ENCODE peak calls at places on chromosomes 4 and X, in eight cellular contexts. One of them, this sample, is unnamed.

GRCh38 chr4:42781325-42781724 is 111.2 kb upstream of the GRXCR1 start:
- DNase-seq in GM12891: no peak
- DNase-seq in left cardiac atrium: no peak
- DNase-seq in right cardiac atrium: no peak
- DNase-seq in hepatocyte: no peak
- DNase-seq in NCI-H1092: no peak
- DNase-seq in Peyer's patch: no peak
- DNase-seq in activated CD4-positive, alpha-beta T cell treated with anti-CD3 and anti-CD28 coated beads for 1 hour: no peak
- DNase-seq in this sample: no peak

GRCh38 chr4:156751486-156751885 is 220.1 kb downstream of the PDGFC start:
- DNase-seq in GM12891: no peak
- DNase-seq in left cardiac atrium: no peak
- DNase-seq in right cardiac atrium: no peak
- DNase-seq in hepatocyte: no peak
- DNase-seq in NCI-H1092: no peak
- DNase-seq in Peyer's patch: no peak
- DNase-seq in activated CD4-positive, alpha-beta T cell treated with anti-CD3 and anti-CD28 coated beads for 1 hour: no peak
- DNase-seq in this sample: no peak

GRCh38 chr4:154277164-154277563 is 214.4 kb downstream of the DCHS2 start:
- DNase-seq in GM12891: no peak
- DNase-seq in left cardiac atrium: no peak
- DNase-seq in right cardiac atrium: no peak
- DNase-seq in hepatocyte: no peak
- DNase-seq in NCI-H1092: no peak
- DNase-seq in Peyer's patch: no peak
- DNase-seq in activated CD4-positive, alpha-beta T cell treated with anti-CD3 and anti-CD28 coated beads for 1 hour: no peak
- DNase-seq in this sample: no peak

GRCh38 chr4:181376058-181376457 is 867.1 kb upstream of the TENM3 start:
- DNase-seq in GM12891: no peak
- DNase-seq in left cardiac atrium: no peak
- DNase-seq in right cardiac atrium: no peak
- DNase-seq in hepatocyte: no peak
- DNase-seq in NCI-H1092: no peak
- DNase-seq in Peyer's patch: no peak
- DNase-seq in activated CD4-positive, alpha-beta T cell treated with anti-CD3 and anti-CD28 coated beads for 1 hour: no peak
- DNase-seq in this sample: no peak

GRCh38 chrX:54198262-54198661 is 15.2 kb upstream of the FAM120C start:
- DNase-seq in GM12891: no peak
- DNase-seq in left cardiac atrium: no peak
- DNase-seq in right cardiac atrium: no peak
- DNase-seq in hepatocyte: no peak
- DNase-seq in NCI-H1092: no peak
- DNase-seq in Peyer's patch: no peak
- DNase-seq in activated CD4-positive, alpha-beta T cell treated with anti-CD3 and anti-CD28 coated beads for 1 hour: no peak
- DNase-seq in this sample: no peak

GRCh38 chr4:128305942-128306341 is 18.3 kb upstream of the PGRMC2 start:
- DNase-seq in GM12891: no peak
- DNase-seq in left cardiac atrium: no peak
- DNase-seq in right cardiac atrium: no peak
- DNase-seq in hepatocyte: no peak
- DNase-seq in NCI-H1092: no peak
- DNase-seq in Peyer's patch: no peak
- DNase-seq in activated CD4-positive, alpha-beta T cell treated with anti-CD3 and anti-CD28 coated beads for 1 hour: no peak
- DNase-seq in this sample: no peak

GRCh38 chr4:87058272-87059073 is 123.7 kb downstream of the AFF1 start:
- DNase-seq in GM12891: no peak
- DNase-seq in left cardiac atrium: no peak
- DNase-seq in right cardiac atrium: no peak
- DNase-seq in hepatocyte: peak; percentile 39
- DNase-seq in NCI-H1092: no peak
- DNase-seq in Peyer's patch: no peak
- DNase-seq in activated CD4-positive, alpha-beta T cell treated with anti-CD3 and anti-CD28 coated beads for 1 hour: no peak
- DNase-seq in this sample: no peak

GRCh38 chr4:2787230-2788100 is 5.4 kb upstream of the SH3BP2 start:
- DNase-seq in GM12891: peak; percentile 80
- DNase-seq in left cardiac atrium: peak; percentile 57
- DNase-seq in right cardiac atrium: peak; percentile 52
- DNase-seq in hepatocyte: no peak
- DNase-seq in NCI-H1092: no peak
- DNase-seq in Peyer's patch: no peak
- DNase-seq in activated CD4-positive, alpha-beta T cell treated with anti-CD3 and anti-CD28 coated beads for 1 hour: no peak
- DNase-seq in this sample: no peak

GRCh38 chr4:6974138-6974848 is 64.7 kb downstream of the TBC1D14 start:
- DNase-seq in GM12891: peak; percentile 68
- DNase-seq in left cardiac atrium: peak; percentile 80
- DNase-seq in right cardiac atrium: peak; percentile 81
- DNase-seq in hepatocyte: peak; percentile 90
- DNase-seq in NCI-H1092: peak; percentile 47
- DNase-seq in Peyer's patch: peak; percentile 81
- DNase-seq in activated CD4-positive, alpha-beta T cell treated with anti-CD3 and anti-CD28 coated beads for 1 hour: peak; percentile 62
- DNase-seq in this sample: peak; percentile 61

GRCh38 chr4:8688041-8688907 is 95.7 kb downstream of the CPZ start:
- DNase-seq in GM12891: no peak
- DNase-seq in left cardiac atrium: no peak
- DNase-seq in right cardiac atrium: no peak
- DNase-seq in hepatocyte: peak; percentile 65
- DNase-seq in NCI-H1092: no peak
- DNase-seq in Peyer's patch: no peak
- DNase-seq in activated CD4-positive, alpha-beta T cell treated with anti-CD3 and anti-CD28 coated beads for 1 hour: no peak
- DNase-seq in this sample: no peak

This sample was measured in NCI-H146.